ENCODE peak calls at places on chromosome 6, in nine cellular contexts. W is aorta, O is HepG2, E is astrocyte, G is pancreas, Z is GM23248, D is OCI-LY7, R is tibial artery, T is cardiac muscle cell. X is an unnamed sample.

GRCh38 chr6:108592371-108593337 is 31.9 kb downstream of the FOXO3 start:
- DNase-seq in G (no peak), T (peak; percentile 66), O (no peak), E (peak; percentile 97), W (no peak), R (peak; percentile 68), Z (peak; percentile 92), D (peak; percentile 93), X (peak; percentile 65)

GRCh38 chr6:99276747-99277146 is 72.7 kb downstream of the FAXC start:
- DNase-seq in W (no peak), G (no peak), E (peak; percentile 6), D (no peak), Z (peak; percentile 24), O (no peak), R (no peak), T (no peak), X (no peak)

GRCh38 chr6:56771189-56771588 is 128.5 kb upstream of the DST start:
- DNase-seq in T (no peak), G (no peak), E (no peak), O (no peak), R (no peak), D (no peak), Z (peak; percentile 58), W (no peak), X (no peak)

GRCh38 chr6:103177800-103178199 is 1681.9 kb downstream of the HACE1 start:
- DNase-seq in D (no peak), W (no peak), R (no peak), E (no peak), T (no peak), O (no peak), G (no peak), Z (no peak), X (no peak)

GRCh38 chr6:83252717-83253116 is 59.6 kb downstream of the RWDD2A start:
- DNase-seq in G (no peak), E (peak; percentile 69), Z (peak; percentile 45), R (no peak), D (no peak), W (no peak), O (no peak), T (peak; percentile 55), X (no peak)

GRCh38 chr6:137767931-137768690 is 98.9 kb upstream of the TNFAIP3 start:
- DNase-seq in W (no peak), Z (peak; percentile 49), R (no peak), T (peak; percentile 31), E (peak; percentile 44), D (peak; percentile 42), G (no peak), O (no peak), X (no peak)

GRCh38 chr6:5135783-5136376 is 50.7 kb downstream of the PPP1R3G start:
- DNase-seq in G (no peak), D (peak; percentile 58), Z (peak; percentile 43), R (no peak), O (peak; percentile 48), W (no peak), E (no peak), T (peak; percentile 45), X (peak; percentile 31)

GRCh38 chr6:4819706-4820283 is 43.6 kb downstream of the CDYL start:
- DNase-seq in W (no peak), Z (peak; percentile 50), T (no peak), R (no peak), D (no peak), E (peak; percentile 25), G (no peak), O (no peak), X (no peak)

GRCh38 chr6:51818520-51819022 is 268.8 kb downstream of the PKHD1 start:
- DNase-seq in W (no peak), E (no peak), T (no peak), O (no peak), D (no peak), R (no peak), Z (no peak), G (no peak), X (no peak)

GRCh38 chr6:52588710-52589091 is 11.8 kb upstream of the TRAM2 start:
- DNase-seq in Z (no peak), R (no peak), E (no peak), W (no peak), O (no peak), D (no peak), G (no peak), T (no peak), X (no peak)

GRCh38 chr6:38188677-38189335 is 369.3 kb downstream of the ZFAND3 start:
- DNase-seq in O (no peak), R (no peak), D (no peak), T (no peak), Z (no peak), G (no peak), W (no peak), E (no peak), X (no peak)

GRCh38 chr6:121630716-121631115 is 195.3 kb downstream of the GJA1 start:
- DNase-seq in E (no peak), G (no peak), W (no peak), D (no peak), Z (no peak), T (no peak), O (no peak), R (no peak), X (no peak)
- H3K9me3 ChIP-seq in E (peaks cover 9% of the 10 kb centered on the region), G (no peaks in the 10 kb centered on the region), W (no peaks in the 10 kb centered on the region), D (peaks cover 10% of the 10 kb centered on the region), Z (no peaks in the 10 kb centered on the region), T (no peaks in the 10 kb centered on the region), O (peaks cover 42% of the 10 kb centered on the region), R (no peaks in the 10 kb centered on the region), X (no peaks in the 10 kb centered on the region)

GRCh38 chr6:25966707-25967106 is 4.1 kb downstream of the TRIM38 start:
- DNase-seq in E (no peak), D (no peak), O (no peak), Z (no peak), G (no peak), T (no peak), R (no peak), W (no peak), X (no peak)
- H3K4me3 ChIP-seq in E (no peak overlapping the region), D (peak overlapping the region; percentile 37), O (no peak overlapping the region), Z (no peak overlapping the region), G (no peak overlapping the region), T (no peak overlapping the region), R (no peak overlapping the region), W (no peak overlapping the region), X (no peak overlapping the region)

DNA sequence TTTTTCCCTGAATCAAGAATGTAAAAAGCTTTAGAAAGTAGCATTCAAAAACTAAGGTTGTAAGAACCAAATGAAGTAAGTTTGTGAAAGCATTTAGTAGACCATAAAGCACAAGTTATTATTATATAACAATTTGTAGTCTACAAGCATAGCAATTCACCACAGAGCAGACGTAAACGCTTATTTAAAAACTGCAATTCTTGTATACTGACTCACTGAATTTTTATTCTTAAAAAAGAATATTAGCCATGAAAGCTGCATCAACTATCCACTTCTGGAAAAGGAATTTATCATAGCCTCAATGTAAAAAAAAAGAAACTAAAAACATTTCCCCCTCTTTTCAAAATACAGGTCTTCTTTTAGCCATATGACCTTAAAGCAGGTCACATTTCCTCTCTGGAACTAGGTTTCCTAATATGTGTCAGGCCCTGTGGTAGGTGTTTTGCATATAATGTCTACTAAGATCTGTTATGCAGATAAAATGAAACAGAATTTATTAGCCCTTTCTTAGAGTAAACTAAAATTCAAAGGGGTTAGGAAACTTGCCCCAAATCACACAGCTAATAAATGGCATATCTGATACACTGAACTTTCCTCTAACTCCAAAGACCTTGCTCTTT is 2.1 kb downstream of the MAP3K7 start:
- DNase-seq in E (peak; percentile 54), W (no peak), Z (peak; percentile 62), D (peak; percentile 18), R (no peak), O (no peak), G (no peak), T (no peak), X (no peak)
- H3K4me1 ChIP-seq in E (peaks cover 16% of the 10 kb centered on the region), W (peaks cover 5% of the 10 kb centered on the region), Z (peaks cover 41% of the 10 kb centered on the region), D (peaks cover 29% of the 10 kb centered on the region), R (peaks cover 11% of the 10 kb centered on the region), O (peaks cover 32% of the 10 kb centered on the region), G (peaks cover 13% of the 10 kb centered on the region), T (peaks cover 30% of the 10 kb centered on the region), X (peaks cover 42% of the 10 kb centered on the region)

GRCh38 chr6:299050-299980 is 7.0 kb downstream of the DUSP22 start:
- DNase-seq in D (no peak), T (no peak), R (no peak), O (no peak), Z (no peak), W (no peak), E (no peak), G (peak; percentile 65), X (no peak)

GRCh38 chr6:300026-300425 is 7.7 kb downstream of the DUSP22 start:
- DNase-seq in G (peak; percentile 41), E (no peak), Z (no peak), W (no peak), D (no peak), O (no peak), T (no peak), R (no peak), X (no peak)

GRCh38 chr6:296151-297122 is 4.2 kb downstream of the DUSP22 start:
- DNase-seq in D (peak; percentile 57), O (no peak), E (no peak), W (peak; percentile 82), Z (peak; percentile 9), G (peak; percentile 59), T (peak; percentile 15), R (peak; percentile 63), X (no peak)

GRCh38 chr6:298233-299049 is 6.2 kb downstream of the DUSP22 start:
- DNase-seq in W (no peak), R (peak; percentile 56), D (peak; percentile 54), E (no peak), O (no peak), Z (no peak), G (no peak), T (no peak), X (no peak)

DNA sequence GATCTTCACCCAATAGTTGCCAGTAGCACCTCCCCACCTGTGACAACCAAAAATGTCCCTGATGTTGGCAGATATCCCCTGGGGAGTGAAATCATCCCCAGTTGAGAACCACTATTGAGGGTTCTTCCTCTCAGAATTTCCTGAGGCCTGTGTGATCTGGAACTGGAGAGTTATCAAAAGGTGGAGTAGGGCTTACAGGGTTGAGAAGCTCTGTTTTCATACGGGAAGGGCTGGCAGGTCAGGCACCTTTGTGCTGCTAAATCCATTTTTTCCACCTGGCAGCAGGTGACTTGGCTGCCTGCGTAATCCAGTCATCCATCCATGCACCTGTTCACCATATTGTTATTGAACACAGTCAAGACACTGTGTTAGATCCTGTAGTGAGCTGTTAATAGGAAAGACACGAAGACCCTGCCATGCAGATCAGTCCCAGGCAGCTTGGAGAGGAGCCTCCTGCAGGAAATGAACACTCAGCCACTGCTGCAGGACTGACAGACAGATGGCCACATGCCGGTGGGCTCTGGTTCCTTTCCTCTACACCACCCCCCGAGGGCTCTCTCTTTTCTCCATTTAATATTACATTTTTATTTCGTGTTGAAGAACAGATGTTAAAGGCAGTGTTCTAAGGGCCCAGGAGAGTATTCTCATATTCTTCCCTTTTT is 5.4 kb downstream of the DUSP22 start:
- DNase-seq in G (peak; percentile 51), Z (no peak), R (no peak), D (peak; percentile 42), W (no peak), E (no peak), T (no peak), O (no peak), X (no peak)
- H3K9me3 ChIP-seq in G (no peaks in the 10 kb centered on the region), Z (no peaks in the 10 kb centered on the region), R (no peaks in the 10 kb centered on the region), D (no peaks in the 10 kb centered on the region), W (no peaks in the 10 kb centered on the region), E (peaks cover 2% of the 10 kb centered on the region), T (peaks cover 4% of the 10 kb centered on the region), O (no peaks in the 10 kb centered on the region), X (no peaks in the 10 kb centered on the region)

X was measured in CD4-positive, alpha-beta memory T cell.